ENCODE peak calls at places on chromosomes 2 and 18, in nine cellular contexts. U is transverse colon, S is HepG2, P is K562, G is H1, R is Panc1, E is sigmoid colon, B is HCT116, H is stomach. Y is an unnamed sample.

GRCh38 chr2:60947056-60947455 is 65.7 kb downstream of the REL start:
- DNase-seq in S (no peak), R (no peak), P (no peak), H (no peak), U (no peak), B (no peak), G (no peak), E (no peak), Y (no peak)

GRCh38 chr18:73408434-73408833 is 540.6 kb upstream of the NETO1 start:
- DNase-seq in E (no peak), H (no peak), U (no peak), P (no peak), R (no peak), B (no peak), G (peak; percentile 10), S (no peak), Y (no peak)

GRCh38 chr2:149422337-149422990 is 92.1 kb downstream of the LYPD6 start:
- DNase-seq in S (no peak), H (no peak), G (no peak), U (no peak), R (no peak), P (no peak), E (no peak), B (peak; percentile 10), Y (no peak)

GRCh38 chr2:105278654-105279053 is 37.1 kb downstream of the GPR45 start:
- DNase-seq in R (no peak), S (no peak), G (no peak), E (no peak), U (no peak), H (no peak), P (no peak), B (no peak), Y (no peak)

GRCh38 chr2:188975497-188976102 is 1.4 kb downstream of the COL3A1 start:
- DNase-seq in S (no peak), H (no peak), R (no peak), P (no peak), E (peak; percentile 86), G (no peak), B (no peak), U (peak; percentile 21), Y (no peak)

GRCh38 chr2:180056367-180057118 is 49.4 kb upstream of the CWC22 start:
- DNase-seq in H (no peak), G (peak; percentile 70), U (no peak), P (no peak), B (no peak), R (no peak), E (no peak), S (no peak), Y (no peak)

GRCh38 chr2:10520154-10520553 is 72.0 kb upstream of the ODC1 start:
- DNase-seq in S (no peak), G (peak; percentile 43), U (no peak), R (no peak), E (peak; percentile 44), H (no peak), P (no peak), B (no peak), Y (peak; percentile 27)

GRCh38 chr2:236867441-236868260 is 218.0 kb upstream of the COPS8 start:
- DNase-seq in R (no peak), H (no peak), U (no peak), P (no peak), G (peak; percentile 10), S (no peak), E (peak; percentile 35), B (no peak), Y (peak; percentile 7)

GRCh38 chr18:76518073-76518472 is 23.0 kb upstream of the ZNF516 start:
- DNase-seq in S (no peak), E (no peak), B (no peak), U (no peak), H (no peak), P (no peak), G (no peak), R (no peak), Y (no peak)

GRCh38 chr2:232420463-232421188 is 14.0 kb downstream of the ALPG start:
- DNase-seq in R (no peak), E (no peak), P (no peak), G (no peak), H (peak; percentile 61), S (peak; percentile 16), U (peak; percentile 47), B (no peak), Y (no peak)

DNA sequence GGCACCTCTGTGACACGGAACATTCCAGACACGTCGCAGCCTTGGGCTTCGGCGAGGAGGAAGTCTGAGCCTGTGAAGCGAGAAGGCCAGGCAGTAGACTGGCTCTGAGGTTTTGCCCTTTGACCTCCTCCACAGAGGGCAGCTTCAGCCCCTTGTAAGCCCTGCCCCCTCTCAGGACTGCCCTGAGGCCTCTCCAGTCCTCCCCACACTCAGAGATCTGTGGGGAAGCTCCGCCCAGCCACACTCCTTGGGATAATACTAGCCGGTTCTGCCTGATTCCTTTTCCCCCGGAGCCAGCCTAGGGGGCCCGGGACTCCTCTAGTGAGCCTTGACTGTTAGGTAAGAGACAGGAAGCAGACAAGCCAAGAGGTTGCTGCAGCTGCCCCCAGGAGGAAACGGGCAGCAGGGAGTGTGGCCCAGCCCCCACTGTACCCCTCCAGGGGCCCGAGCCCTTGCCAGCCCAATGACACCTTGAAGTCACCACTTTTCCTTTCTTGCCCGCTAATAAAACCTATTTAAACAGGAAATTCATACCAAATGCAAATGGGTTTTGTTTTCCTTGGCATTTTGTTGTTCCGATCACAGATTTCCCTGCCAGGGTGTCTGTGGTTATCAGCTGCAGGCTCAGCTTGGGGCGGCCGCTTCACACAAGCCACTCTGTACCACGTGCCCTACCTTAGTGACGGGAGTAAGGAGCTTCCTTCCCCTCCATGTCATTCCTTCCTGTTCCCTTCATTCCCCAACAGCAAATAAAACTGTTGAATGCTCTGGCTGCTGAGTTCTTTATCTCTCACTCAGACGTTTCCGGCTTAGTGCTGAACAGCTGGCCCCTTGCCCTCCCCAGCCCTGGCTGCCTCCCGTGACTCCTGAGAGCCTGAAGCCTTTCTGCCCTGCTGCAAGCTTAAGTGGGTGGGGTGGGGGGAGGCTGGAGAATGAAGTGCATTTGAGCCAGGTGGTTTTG is 124.7 kb downstream of the CABLES1 start:
- DNase-seq in B (no peak), H (peak; percentile 89), R (no peak), U (peak; percentile 68), E (peak; percentile 87), S (peak; percentile 56), G (no peak), P (peak; percentile 74), Y (peak; percentile 88)
- TF ChIP-seq POLR2AphosphoS5 in B (no peak), H (no peak), R (peak; percentile 80), U (no peak), E (no peak), S (no peak), G (peak; percentile 4), P (no peak), Y (peak; percentile 22)

GRCh38 chr2:197198890-197199289 is 111.7 kb downstream of the ANKRD44 start:
- DNase-seq in E (no peak), U (peak; percentile 79), R (no peak), H (peak; percentile 68), S (no peak), B (no peak), P (no peak), G (no peak), Y (peak; percentile 68)
- H3K4me1 ChIP-seq in E (peaks cover 59% of the 10 kb centered on the region), U (peaks cover 13% of the 10 kb centered on the region), R (no peaks in the 10 kb centered on the region), H (peaks cover 51% of the 10 kb centered on the region), S (no peaks in the 10 kb centered on the region), B (no peaks in the 10 kb centered on the region), P (no peaks in the 10 kb centered on the region), G (no peaks in the 10 kb centered on the region), Y (no peaks in the 10 kb centered on the region)

GRCh38 chr2:222178450-222178849 is 120.3 kb downstream of the PAX3 start:
- DNase-seq in G (no peak), S (no peak), R (no peak), P (no peak), U (no peak), B (no peak), E (no peak), H (no peak), Y (no peak)

GRCh38 chr2:222180619-222181018 is 118.2 kb downstream of the PAX3 start:
- DNase-seq in U (no peak), R (no peak), S (no peak), G (no peak), B (no peak), P (no peak), E (no peak), H (no peak), Y (no peak)

GRCh38 chr2:222176890-222177289 is 121.9 kb downstream of the PAX3 start:
- DNase-seq in S (no peak), P (no peak), G (no peak), B (no peak), E (no peak), H (no peak), U (no peak), R (no peak), Y (no peak)

GRCh38 chr2:222174450-222174849 is 124.3 kb downstream of the PAX3 start:
- DNase-seq in H (no peak), R (no peak), B (no peak), S (peak; percentile 26), E (no peak), G (peak; percentile 10), U (no peak), P (no peak), Y (no peak)

DNA sequence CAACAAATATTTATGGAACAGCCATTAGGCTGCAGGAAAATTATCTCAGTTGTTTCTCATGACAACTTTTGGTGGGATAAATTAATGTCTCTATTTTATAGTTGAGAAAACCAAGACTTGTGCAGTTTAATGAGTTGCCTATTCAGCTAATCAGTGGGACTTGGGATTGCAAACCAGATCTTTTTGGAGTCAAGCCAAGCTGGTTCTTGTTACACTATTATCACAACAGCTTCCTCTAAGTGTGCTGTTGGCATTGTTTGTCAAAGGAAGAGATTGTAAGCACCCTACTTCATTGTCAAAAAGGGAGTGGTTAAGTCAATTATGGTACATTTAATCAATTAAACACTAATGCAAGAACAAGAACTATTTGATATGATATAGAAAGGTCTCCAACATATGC is 119.2 kb downstream of the PAX3 start:
- DNase-seq in S (no peak), B (no peak), R (no peak), H (no peak), P (no peak), E (no peak), U (no peak), G (no peak), Y (no peak)
- H3K9me3 ChIP-seq in S (no peaks in the 10 kb centered on the region), B (no peaks in the 10 kb centered on the region), R (no peaks in the 10 kb centered on the region), H (no peaks in the 10 kb centered on the region), P (no peaks in the 10 kb centered on the region), E (no peaks in the 10 kb centered on the region), U (no peaks in the 10 kb centered on the region), G (no peaks in the 10 kb centered on the region), Y (no peaks in the 10 kb centered on the region)

GRCh38 chr2:4020153-4020552 is 316.8 kb downstream of the DCDC2C start:
- DNase-seq in E (no peak), B (no peak), S (peak; percentile 51), U (no peak), P (no peak), H (no peak), R (no peak), G (no peak), Y (no peak)

GRCh38 chr2:4020649-4021048 is 317.3 kb downstream of the DCDC2C start:
- DNase-seq in R (no peak), U (no peak), S (no peak), G (no peak), H (no peak), P (no peak), E (no peak), B (no peak), Y (no peak)

DNA sequence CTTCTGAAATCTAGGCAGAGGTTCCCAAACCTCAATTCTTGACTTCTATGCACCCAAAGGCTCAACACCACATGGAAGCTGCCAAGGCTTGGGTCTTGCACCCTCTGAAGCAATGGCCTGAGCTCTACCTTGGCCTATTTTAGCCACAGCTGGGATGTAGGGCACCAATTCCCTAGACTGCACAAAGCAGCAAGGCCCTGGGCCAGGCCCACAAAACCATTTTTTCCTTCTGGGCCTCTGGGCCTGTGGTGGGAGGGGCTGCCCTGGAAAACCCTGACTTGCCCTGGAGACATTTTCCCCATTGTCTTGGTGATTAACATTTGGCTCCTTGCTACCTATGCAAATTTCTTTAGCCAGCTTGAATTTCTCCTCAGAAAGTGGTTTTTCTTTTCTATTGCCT is 315.2 kb downstream of the DCDC2C start:
- DNase-seq in G (no peak), U (no peak), S (no peak), R (no peak), P (no peak), H (no peak), B (no peak), E (no peak), Y (no peak)
- TF ChIP-seq POLR2AphosphoS5 in G (no peak), U (no peak), S (no peak), R (no peak), P (no peak), H (no peak), B (no peak), E (no peak), Y (no peak)